ENCODE peak calls at places on chromosomes 16 and 17, in ten cellular contexts. One of them, this sample, is unnamed.

GRCh38 chr16:29675811-29676643 is 3.0 kb upstream of the QPRT start:
- DNase-seq in B cell: no peak
- DNase-seq in bronchial epithelial cell: peak
- DNase-seq in fibroblast of mammary gland: peak
- DNase-seq in astrocyte of the spinal cord: no peak
- DNase-seq in MCF 10A: peak
- DNase-seq in CD8-positive, alpha-beta T cell: no peak
- DNase-seq in PC-3: peak
- DNase-seq in WTC11: no peak
- DNase-seq in dorsolateral prefrontal cortex: no peak
- DNase-seq in this sample: no peak

GRCh38 chr16:87671221-87671620 is 68.9 kb downstream of the JPH3 start:
- DNase-seq in B cell: no peak
- DNase-seq in bronchial epithelial cell: no peak
- DNase-seq in fibroblast of mammary gland: no peak
- DNase-seq in astrocyte of the spinal cord: no peak
- DNase-seq in MCF 10A: no peak
- DNase-seq in CD8-positive, alpha-beta T cell: no peak
- DNase-seq in PC-3: peak
- DNase-seq in WTC11: no peak
- DNase-seq in dorsolateral prefrontal cortex: no peak
- DNase-seq in this sample: no peak

GRCh38 chr16:83475108-83475507 is 332.7 kb upstream of the HSBP1 start:
- DNase-seq in B cell: no peak
- DNase-seq in bronchial epithelial cell: peak
- DNase-seq in fibroblast of mammary gland: no peak
- DNase-seq in astrocyte of the spinal cord: no peak
- DNase-seq in MCF 10A: no peak
- DNase-seq in CD8-positive, alpha-beta T cell: no peak
- DNase-seq in PC-3: peak
- DNase-seq in WTC11: no peak
- DNase-seq in dorsolateral prefrontal cortex: no peak
- DNase-seq in this sample: no peak

GRCh38 chr17:83008526-83008925 is 70.9 kb upstream of the METRNL start:
- DNase-seq in B cell: no peak
- DNase-seq in bronchial epithelial cell: no peak
- DNase-seq in fibroblast of mammary gland: no peak
- DNase-seq in astrocyte of the spinal cord: no peak
- DNase-seq in MCF 10A: no peak
- DNase-seq in CD8-positive, alpha-beta T cell: no peak
- DNase-seq in PC-3: no peak
- DNase-seq in WTC11: no peak
- DNase-seq in dorsolateral prefrontal cortex: no peak
- DNase-seq in this sample: no peak

GRCh38 chr17:7742729-7743128 is 25.2 kb downstream of the DNAH2 start:
- DNase-seq in B cell: no peak
- DNase-seq in bronchial epithelial cell: no peak
- DNase-seq in fibroblast of mammary gland: no peak
- DNase-seq in astrocyte of the spinal cord: no peak
- DNase-seq in MCF 10A: no peak
- DNase-seq in CD8-positive, alpha-beta T cell: no peak
- DNase-seq in PC-3: no peak
- DNase-seq in WTC11: no peak
- DNase-seq in dorsolateral prefrontal cortex: no peak
- DNase-seq in this sample: no peak

GRCh38 chr16:20387978-20388377 is 16.6 kb downstream of the PDILT start:
- DNase-seq in B cell: no peak
- DNase-seq in bronchial epithelial cell: no peak
- DNase-seq in fibroblast of mammary gland: no peak
- DNase-seq in astrocyte of the spinal cord: no peak
- DNase-seq in MCF 10A: no peak
- DNase-seq in CD8-positive, alpha-beta T cell: no peak
- DNase-seq in PC-3: no peak
- DNase-seq in WTC11: no peak
- DNase-seq in dorsolateral prefrontal cortex: no peak
- DNase-seq in this sample: no peak

GRCh38 chr16:89922477-89922883 is 662 bp upstream of the TUBB3 start:
- DNase-seq in B cell: peak
- DNase-seq in bronchial epithelial cell: peak
- DNase-seq in fibroblast of mammary gland: peak
- DNase-seq in astrocyte of the spinal cord: peak
- DNase-seq in MCF 10A: peak
- DNase-seq in CD8-positive, alpha-beta T cell: no peak
- DNase-seq in PC-3: peak
- DNase-seq in WTC11: peak
- DNase-seq in dorsolateral prefrontal cortex: no peak
- DNase-seq in this sample: no peak

GRCh38 chr17:5464717-5465507 is 3.9 kb downstream of the DHX33 start:
- DNase-seq in B cell: no peak
- DNase-seq in bronchial epithelial cell: no peak
- DNase-seq in fibroblast of mammary gland: no peak
- DNase-seq in astrocyte of the spinal cord: no peak
- DNase-seq in MCF 10A: no peak
- DNase-seq in CD8-positive, alpha-beta T cell: no peak
- DNase-seq in PC-3: no peak
- DNase-seq in WTC11: no peak
- DNase-seq in dorsolateral prefrontal cortex: no peak
- DNase-seq in this sample: no peak

GRCh38 chr17:44071198-44071520 is 624 bp downstream of the G6PC3 start:
- DNase-seq in B cell: no peak
- DNase-seq in bronchial epithelial cell: peak
- DNase-seq in fibroblast of mammary gland: peak
- DNase-seq in astrocyte of the spinal cord: no peak
- DNase-seq in MCF 10A: no peak
- DNase-seq in CD8-positive, alpha-beta T cell: no peak
- DNase-seq in PC-3: no peak
- DNase-seq in WTC11: no peak
- DNase-seq in dorsolateral prefrontal cortex: no peak
- DNase-seq in this sample: no peak

GRCh38 chr17:44069974-44070454 is 521 bp upstream of the G6PC3 start:
- DNase-seq in B cell: no peak
- DNase-seq in bronchial epithelial cell: no peak
- DNase-seq in fibroblast of mammary gland: peak
- DNase-seq in astrocyte of the spinal cord: no peak
- DNase-seq in MCF 10A: peak
- DNase-seq in CD8-positive, alpha-beta T cell: no peak
- DNase-seq in PC-3: no peak
- DNase-seq in WTC11: no peak
- DNase-seq in dorsolateral prefrontal cortex: no peak
- DNase-seq in this sample: no peak

GRCh38 chr17:44071772-44072171 is 1.2 kb downstream of the G6PC3 start:
- DNase-seq in B cell: no peak
- DNase-seq in bronchial epithelial cell: peak
- DNase-seq in fibroblast of mammary gland: no peak
- DNase-seq in astrocyte of the spinal cord: no peak
- DNase-seq in MCF 10A: peak
- DNase-seq in CD8-positive, alpha-beta T cell: no peak
- DNase-seq in PC-3: peak
- DNase-seq in WTC11: no peak
- DNase-seq in dorsolateral prefrontal cortex: no peak
- DNase-seq in this sample: no peak

GRCh38 chr17:44067547-44067945 is 1.1 kb upstream of the LSM12 start:
- DNase-seq in B cell: no peak
- DNase-seq in bronchial epithelial cell: no peak
- DNase-seq in fibroblast of mammary gland: no peak
- DNase-seq in astrocyte of the spinal cord: no peak
- DNase-seq in MCF 10A: no peak
- DNase-seq in CD8-positive, alpha-beta T cell: no peak
- DNase-seq in PC-3: no peak
- DNase-seq in WTC11: no peak
- DNase-seq in dorsolateral prefrontal cortex: no peak
- DNase-seq in this sample: no peak

DNA sequence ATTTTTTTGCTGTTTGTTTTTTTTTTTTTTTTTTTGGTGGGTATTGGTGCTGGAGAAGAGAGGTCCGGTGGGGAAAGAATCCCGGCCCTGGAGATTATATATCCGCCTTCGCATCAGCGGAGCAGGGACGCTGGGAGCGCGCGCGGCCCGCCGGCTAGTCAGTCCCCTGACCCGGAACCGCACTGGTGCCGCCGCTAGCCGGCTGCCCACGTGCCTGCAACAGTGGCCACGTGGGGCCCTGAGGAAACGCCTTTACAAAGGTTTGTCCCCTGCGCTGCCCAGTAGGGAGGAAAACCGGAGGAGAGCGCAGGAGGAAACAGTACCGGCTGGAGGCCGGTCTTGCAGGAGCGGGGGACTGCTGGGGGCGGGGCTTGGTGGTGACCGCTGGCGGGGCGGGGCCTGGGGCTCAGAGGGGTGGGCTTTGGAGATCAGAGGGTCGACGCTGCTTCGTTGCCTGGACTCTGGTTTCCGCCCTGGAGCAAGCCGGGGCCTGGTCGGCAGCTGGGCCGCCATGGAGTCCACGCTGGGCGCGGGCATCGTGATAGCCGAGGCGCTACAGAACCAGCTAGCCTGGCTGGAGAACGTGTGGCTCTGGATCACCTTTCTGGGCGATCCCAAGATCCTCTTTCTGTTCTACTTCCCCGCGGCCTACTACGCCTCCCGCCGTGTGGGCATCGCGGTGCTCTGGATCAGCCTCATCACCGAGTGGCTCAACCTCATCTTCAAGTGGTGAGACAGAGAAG is at the start of gene G6PC3:
- DNase-seq in B cell: peak
- DNase-seq in bronchial epithelial cell: peak
- DNase-seq in fibroblast of mammary gland: peak
- DNase-seq in astrocyte of the spinal cord: peak
- DNase-seq in MCF 10A: peak
- DNase-seq in CD8-positive, alpha-beta T cell: peak
- DNase-seq in PC-3: peak
- DNase-seq in WTC11: peak
- DNase-seq in dorsolateral prefrontal cortex: peak
- DNase-seq in this sample: peak
- TF ChIP-seq CTCF in B cell: no peak
- TF ChIP-seq CTCF in bronchial epithelial cell: no peak
- TF ChIP-seq CTCF in fibroblast of mammary gland: no peak
- TF ChIP-seq CTCF in astrocyte of the spinal cord: no peak
- TF ChIP-seq CTCF in MCF 10A: no peak
- TF ChIP-seq CTCF in CD8-positive, alpha-beta T cell: no peak
- TF ChIP-seq CTCF in PC-3: no peak
- TF ChIP-seq CTCF in WTC11: no peak
- TF ChIP-seq CTCF in dorsolateral prefrontal cortex: peak
- TF ChIP-seq CTCF in this sample: no peak

DNA sequence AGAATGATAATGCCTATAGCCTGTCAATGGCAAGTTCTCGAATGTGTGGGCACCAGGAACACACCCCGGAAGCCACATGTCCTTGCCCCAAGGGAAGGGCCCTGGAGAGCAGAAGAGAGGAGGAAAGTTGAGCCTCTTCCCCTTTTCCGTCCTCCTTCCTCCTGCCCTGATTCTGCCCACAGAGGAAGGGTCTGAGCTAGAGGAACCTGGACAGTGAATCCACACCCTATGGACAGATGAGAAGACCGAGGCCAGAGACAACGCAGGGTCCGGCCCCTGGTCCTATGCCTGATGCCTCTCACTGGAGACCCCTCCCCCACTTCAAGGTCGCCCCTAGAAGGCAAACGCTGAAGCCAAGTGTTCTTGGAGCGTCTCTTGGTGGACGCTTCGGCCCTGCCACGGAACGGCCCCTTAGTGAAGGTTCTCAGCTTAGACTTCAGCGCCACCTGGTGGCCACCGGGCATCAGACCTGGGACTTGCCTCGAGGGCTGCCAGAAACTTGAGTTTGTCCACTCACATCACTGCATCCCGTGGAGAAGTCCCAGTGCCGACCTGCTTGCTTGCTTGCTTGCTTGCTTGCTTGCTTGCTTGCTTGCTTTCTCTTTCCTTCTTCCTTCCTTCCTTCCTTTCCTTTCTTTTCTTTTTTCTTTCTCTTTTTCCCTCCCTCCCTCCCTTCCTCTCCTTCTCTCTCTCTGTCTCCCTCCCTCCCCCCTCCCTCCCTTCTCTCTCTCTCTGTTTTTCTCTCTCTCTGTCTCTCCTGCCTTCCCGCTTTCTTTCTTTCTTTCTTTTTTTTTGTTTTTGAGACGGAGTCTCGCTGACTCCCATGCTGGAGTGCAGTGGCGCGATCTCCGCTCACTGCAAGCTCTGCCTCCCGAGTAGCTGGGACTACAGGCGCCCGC is 20.6 kb upstream of the SPNS3 start:
- DNase-seq in B cell: peak
- DNase-seq in bronchial epithelial cell: peak
- DNase-seq in fibroblast of mammary gland: peak
- DNase-seq in astrocyte of the spinal cord: peak
- DNase-seq in MCF 10A: peak
- DNase-seq in CD8-positive, alpha-beta T cell: peak
- DNase-seq in PC-3: peak
- DNase-seq in WTC11: peak
- DNase-seq in dorsolateral prefrontal cortex: peak
- DNase-seq in this sample: peak
- TF ChIP-seq CTCF in B cell: peak
- TF ChIP-seq CTCF in bronchial epithelial cell: peak
- TF ChIP-seq CTCF in fibroblast of mammary gland: peak
- TF ChIP-seq CTCF in astrocyte of the spinal cord: peak
- TF ChIP-seq CTCF in MCF 10A: peak
- TF ChIP-seq CTCF in CD8-positive, alpha-beta T cell: peak
- TF ChIP-seq CTCF in PC-3: peak
- TF ChIP-seq CTCF in WTC11: peak
- TF ChIP-seq CTCF in dorsolateral prefrontal cortex: peak
- TF ChIP-seq CTCF in this sample: peak

GRCh38 chr17:38870259-38871165 is 654 bp downstream of the LASP1 start:
- DNase-seq in B cell: peak
- DNase-seq in bronchial epithelial cell: peak
- DNase-seq in fibroblast of mammary gland: peak
- DNase-seq in astrocyte of the spinal cord: peak
- DNase-seq in MCF 10A: peak
- DNase-seq in CD8-positive, alpha-beta T cell: peak
- DNase-seq in PC-3: peak
- DNase-seq in WTC11: peak
- DNase-seq in dorsolateral prefrontal cortex: peak
- DNase-seq in this sample: peak

GRCh38 chr17:38867179-38867994 is 2.5 kb upstream of the LASP1 start:
- DNase-seq in B cell: no peak
- DNase-seq in bronchial epithelial cell: peak
- DNase-seq in fibroblast of mammary gland: peak
- DNase-seq in astrocyte of the spinal cord: peak
- DNase-seq in MCF 10A: peak
- DNase-seq in CD8-positive, alpha-beta T cell: peak
- DNase-seq in PC-3: peak
- DNase-seq in WTC11: peak
- DNase-seq in dorsolateral prefrontal cortex: no peak
- DNase-seq in this sample: no peak

GRCh38 chr17:38868095-38868967 is 1.5 kb upstream of the LASP1 start:
- DNase-seq in B cell: no peak
- DNase-seq in bronchial epithelial cell: peak
- DNase-seq in fibroblast of mammary gland: peak
- DNase-seq in astrocyte of the spinal cord: no peak
- DNase-seq in MCF 10A: no peak
- DNase-seq in CD8-positive, alpha-beta T cell: no peak
- DNase-seq in PC-3: no peak
- DNase-seq in WTC11: no peak
- DNase-seq in dorsolateral prefrontal cortex: no peak
- DNase-seq in this sample: no peak

GRCh38 chr17:38869647-38870258 is at the start of gene LASP1:
- DNase-seq in B cell: peak
- DNase-seq in bronchial epithelial cell: peak
- DNase-seq in fibroblast of mammary gland: peak
- DNase-seq in astrocyte of the spinal cord: peak
- DNase-seq in MCF 10A: peak
- DNase-seq in CD8-positive, alpha-beta T cell: peak
- DNase-seq in PC-3: peak
- DNase-seq in WTC11: peak
- DNase-seq in dorsolateral prefrontal cortex: peak
- DNase-seq in this sample: peak

DNA sequence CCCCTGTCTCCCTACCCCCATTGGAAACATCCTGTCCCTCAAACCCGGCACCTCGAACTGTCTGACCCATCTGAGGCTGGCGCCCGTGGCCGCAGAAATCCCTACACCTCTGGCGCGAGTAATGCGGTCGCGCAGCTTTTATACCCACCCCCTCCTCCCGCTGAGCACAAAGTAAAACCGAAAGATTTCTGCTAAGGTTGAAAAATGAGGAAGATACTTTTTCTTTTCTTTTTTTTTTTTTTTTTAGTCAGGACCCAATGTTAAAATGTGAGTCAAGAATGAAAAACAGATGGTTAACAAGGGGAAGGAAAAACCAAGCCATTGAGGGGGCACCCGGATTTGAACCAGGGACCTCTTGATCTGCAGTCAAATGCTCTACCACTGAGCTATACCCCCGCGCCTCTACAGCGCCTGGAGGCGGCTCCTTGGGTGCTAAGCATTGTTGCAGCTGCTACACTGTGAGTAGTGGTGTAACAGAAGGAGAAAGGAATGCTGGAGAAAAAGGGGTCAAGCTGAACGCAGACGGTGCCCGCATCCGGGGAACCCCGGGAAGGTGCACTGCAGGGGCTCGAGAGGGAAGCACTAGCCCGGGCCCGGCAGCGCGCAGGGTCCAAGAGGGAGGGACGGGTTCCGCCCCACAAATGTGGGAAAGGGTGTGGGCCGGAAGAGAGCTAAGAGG is 751 bp upstream of the LASP1 start:
- DNase-seq in B cell: peak
- DNase-seq in bronchial epithelial cell: peak
- DNase-seq in fibroblast of mammary gland: peak
- DNase-seq in astrocyte of the spinal cord: peak
- DNase-seq in MCF 10A: peak
- DNase-seq in CD8-positive, alpha-beta T cell: peak
- DNase-seq in PC-3: peak
- DNase-seq in WTC11: peak
- DNase-seq in dorsolateral prefrontal cortex: peak
- DNase-seq in this sample: peak
- TF ChIP-seq CTCF in B cell: peak
- TF ChIP-seq CTCF in bronchial epithelial cell: peak
- TF ChIP-seq CTCF in fibroblast of mammary gland: peak
- TF ChIP-seq CTCF in astrocyte of the spinal cord: peak
- TF ChIP-seq CTCF in MCF 10A: no peak
- TF ChIP-seq CTCF in CD8-positive, alpha-beta T cell: no peak
- TF ChIP-seq CTCF in PC-3: peak
- TF ChIP-seq CTCF in WTC11: no peak
- TF ChIP-seq CTCF in dorsolateral prefrontal cortex: peak
- TF ChIP-seq CTCF in this sample: peak

DNA sequence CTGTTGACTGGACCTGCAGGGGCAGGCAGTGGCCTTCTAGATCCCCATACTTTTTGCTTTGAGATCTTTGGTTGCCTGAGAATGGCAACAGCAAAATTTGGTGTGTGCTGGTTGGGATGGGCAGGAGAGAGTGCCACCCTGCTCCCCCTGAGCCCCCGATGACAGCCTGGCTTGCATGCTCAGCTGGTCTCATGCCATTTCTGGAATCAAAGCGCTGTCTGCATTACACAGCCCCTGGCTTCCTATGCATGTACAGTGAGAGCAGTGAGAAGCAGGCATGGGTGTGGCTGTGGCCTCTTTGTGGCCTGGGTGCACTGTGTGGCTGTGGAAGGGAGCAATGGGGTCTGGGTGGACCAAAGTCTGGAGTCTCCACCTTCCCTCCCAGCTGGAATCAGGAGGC is 47.7 kb downstream of the NKD1 start:
- DNase-seq in B cell: no peak
- DNase-seq in bronchial epithelial cell: no peak
- DNase-seq in fibroblast of mammary gland: no peak
- DNase-seq in astrocyte of the spinal cord: no peak
- DNase-seq in MCF 10A: no peak
- DNase-seq in CD8-positive, alpha-beta T cell: no peak
- DNase-seq in PC-3: no peak
- DNase-seq in WTC11: no peak
- DNase-seq in dorsolateral prefrontal cortex: no peak
- DNase-seq in this sample: no peak
- TF ChIP-seq CTCF in B cell: no peak
- TF ChIP-seq CTCF in bronchial epithelial cell: no peak
- TF ChIP-seq CTCF in fibroblast of mammary gland: no peak
- TF ChIP-seq CTCF in astrocyte of the spinal cord: no peak
- TF ChIP-seq CTCF in MCF 10A: no peak
- TF ChIP-seq CTCF in CD8-positive, alpha-beta T cell: no peak
- TF ChIP-seq CTCF in PC-3: no peak
- TF ChIP-seq CTCF in WTC11: no peak
- TF ChIP-seq CTCF in dorsolateral prefrontal cortex: no peak
- TF ChIP-seq CTCF in this sample: no peak

This sample was measured in D721Med.